ENCODE peak calls at places on chromosome 1, in ten cellular contexts. P is prostate gland, I is SJSA1, O is neural progenitor cell, D is A549, G is mesendoderm, M is testis, V is H9, N is K562, Y is mammary epithelial cell. X is an unnamed sample. For H3K4me1, the result is how much of the 10 kb centered on the place peaks cover.

GRCh38 chr1:171207377-171207776 is 22.3 kb downstream of the FMO2 start:
- DNase-seq in M (no peak), V (no peak), P (no peak), G (no peak), D (no peak), O (no peak), Y (no peak), I (no peak), N (no peak), X (no peak)

GRCh38 chr1:85115933-85116332 is 67.6 kb upstream of the MCOLN3 start:
- DNase-seq in G (no peak), M (no peak), Y (no peak), D (no peak), N (no peak), P (no peak), I (no peak), V (no peak), O (no peak), X (no peak)

GRCh38 chr1:164712131-164713031 is 153.4 kb downstream of the PBX1 start:
- DNase-seq in Y (peak), O (no peak), I (no peak), N (peak), D (no peak), V (no peak), M (peak), G (peak), P (no peak), X (peak)

GRCh38 chr1:63223426-63223825 is 98.9 kb upstream of the FOXD3 start:
- DNase-seq in G (no peak), P (no peak), D (no peak), I (no peak), Y (no peak), M (no peak), N (no peak), O (no peak), V (no peak), X (no peak)

GRCh38 chr1:224739303-224739996 is 123.3 kb downstream of the CNIH3 start:
- DNase-seq in V (no peak), Y (no peak), O (no peak), G (no peak), I (no peak), M (no peak), N (no peak), D (no peak), P (no peak), X (no peak)

GRCh38 chr1:2459757-2460156 is 16.3 kb upstream of the PLCH2 start:
- DNase-seq in N (no peak), O (peak), V (no peak), G (no peak), I (no peak), D (peak), M (peak), P (no peak), Y (no peak), X (peak)

GRCh38 chr1:2625311-2625710 is 7.5 kb downstream of the MMEL1 start:
- DNase-seq in O (no peak), G (no peak), P (no peak), Y (no peak), M (peak), N (no peak), V (no peak), I (no peak), D (no peak), X (no peak)

GRCh38 chr1:214546076-214546475 is 5.3 kb downstream of the PTPN14 start:
- DNase-seq in Y (no peak), D (no peak), O (no peak), G (no peak), I (no peak), N (no peak), V (no peak), P (no peak), M (no peak), X (no peak)

GRCh38 chr1:97630968-97631367 is 289.9 kb downstream of the DPYD start:
- DNase-seq in V (no peak), G (no peak), D (no peak), O (peak), M (peak), N (no peak), P (no peak), Y (no peak), I (no peak), X (peak)

GRCh38 chr1:157287462-157287861 is 149.3 kb upstream of the ETV3 start:
- DNase-seq in P (no peak), Y (no peak), I (no peak), N (no peak), V (peak), D (no peak), G (no peak), M (no peak), O (no peak), X (no peak)

GRCh38 chr1:235160965-235161684 is at the start of gene RBM34:
- DNase-seq in G (peak), I (peak), P (peak), V (peak), O (peak), D (peak), M (peak), Y (peak), N (peak), X (peak)

GRCh38 chr1:183164350-183164749 is 21.7 kb upstream of the LAMC2 start:
- DNase-seq in O (no peak), N (no peak), P (no peak), I (peak), G (peak), V (peak), M (no peak), Y (peak), D (peak), X (peak)

GRCh38 chr1:235866207-235866912 is at the start of gene LYST:
- DNase-seq in G (peak), P (peak), Y (peak), I (peak), D (peak), V (peak), O (peak), M (peak), N (peak), X (peak)

GRCh38 chr1:84208935-84209334 is 64.9 kb downstream of the PRKACB start:
- DNase-seq in D (no peak), I (no peak), M (no peak), N (no peak), V (no peak), P (no peak), Y (peak), O (no peak), G (no peak), X (no peak)

GRCh38 chr1:172068334-172068733 is 227.0 kb downstream of the DNM3 start:
- DNase-seq in V (no peak), O (no peak), P (no peak), G (no peak), D (no peak), I (no peak), Y (no peak), M (no peak), N (no peak), X (no peak)

GRCh38 chr1:160032165-160032827 is 506 bp upstream of the PIGM start:
- DNase-seq in O (peak), Y (peak), V (no peak), P (no peak), D (no peak), M (peak), N (peak), I (peak), G (no peak), X (no peak)

GRCh38 chr1:162627662-162628296 is 4.5 kb upstream of the DDR2 start:
- DNase-seq in Y (no peak), G (peak), N (peak), O (peak), I (peak), D (peak), P (no peak), V (no peak), M (no peak), X (peak)

GRCh38 chr1:208190784-208191183 is 53.4 kb downstream of the PLXNA2 start:
- DNase-seq in O (no peak), N (no peak), Y (no peak), D (no peak), V (no peak), P (no peak), M (no peak), G (no peak), I (no peak), X (no peak)

GRCh38 chr1:109984190-109984455 is 442 bp upstream of the AHCYL1 start:
- DNase-seq in N (no peak), D (peak), G (no peak), O (no peak), Y (no peak), P (no peak), V (no peak), I (no peak), M (no peak), X (no peak)

GRCh38 chr1:15621975-15622374 is 4.7 kb downstream of the DDI2 start:
- DNase-seq in V (no peak), P (no peak), I (no peak), Y (no peak), D (no peak), O (no peak), N (no peak), G (no peak), M (no peak), X (peak)

GRCh38 chr1:85576642-85577420 is 3.7 kb upstream of the CCN1 start:
- DNase-seq in N (peak), I (peak), Y (peak), P (peak), D (peak), O (peak), G (peak), V (peak), M (peak), X (peak)

GRCh38 chr1:37732111-37732780 is 32.7 kb downstream of the EPHA10 start:
- DNase-seq in G (no peak), P (no peak), D (no peak), O (no peak), Y (no peak), M (no peak), N (no peak), V (no peak), I (no peak), X (no peak)

GRCh38 chr1:229653420-229653819 is 27.4 kb downstream of the URB2 start:
- DNase-seq in D (no peak), G (no peak), N (no peak), O (no peak), I (no peak), V (no peak), M (no peak), P (no peak), Y (no peak), X (no peak)

GRCh38 chr1:79617777-79618176 is 611.2 kb upstream of the ADGRL4 start:
- DNase-seq in N (peak), O (no peak), D (no peak), Y (no peak), V (no peak), G (peak), M (no peak), P (no peak), I (no peak), X (no peak)

GRCh38 chr1:82646336-82646735 is 845.6 kb downstream of the ADGRL2 start:
- DNase-seq in P (no peak), M (no peak), N (no peak), O (peak), G (peak), D (no peak), I (no peak), V (no peak), Y (no peak), X (no peak)

GRCh38 chr1:206579747-206580437 is 32.4 kb downstream of the EIF2D start:
- DNase-seq in M (peak), P (no peak), O (no peak), D (no peak), G (no peak), I (no peak), N (no peak), V (no peak), Y (peak), X (no peak)
- H3K4me1 ChIP-seq in M (under half), P (under half), O (under half), D (under half), G (under half), I (under half), N (under half), V (under half), Y (under half), X (under half)

GRCh38 chr1:46489638-46490602 is at the start of gene DMBX1:
- DNase-seq in Y (peak), N (peak), G (peak), M (peak), V (peak), O (peak), D (peak), P (peak), I (peak), X (no peak)
- H3K27ac ChIP-seq in Y (no peak), N (no peak), G (no peak), M (no peak), V (no peak), O (no peak), D (peak), P (no peak), I (no peak), X (no peak)

GRCh38 chr1:207091185-207091906 is 2.7 kb downstream of the C4BPB start:
- DNase-seq in V (no peak), Y (no peak), M (no peak), D (no peak), N (no peak), P (no peak), G (no peak), I (no peak), O (no peak), X (no peak)
- H3K4me1 ChIP-seq in V (under half), Y (under half), M (under half), D (under half), N (under half), P (under half), G (under half), I (under half), O (under half), X (under half)

GRCh38 chr1:41754540-41754939 is 164.2 kb downstream of the HIVEP3 start:
- DNase-seq in Y (no peak), M (no peak), D (no peak), O (no peak), P (no peak), G (no peak), N (no peak), V (no peak), I (no peak), X (no peak)

GRCh38 chr1:41749992-41750745 is 168.6 kb downstream of the HIVEP3 start:
- DNase-seq in G (no peak), Y (no peak), D (no peak), O (no peak), V (no peak), I (no peak), P (no peak), M (no peak), N (no peak), X (no peak)

GRCh38 chr1:41752514-41753170 is 166.1 kb downstream of the HIVEP3 start:
- DNase-seq in D (no peak), V (no peak), P (no peak), G (no peak), M (no peak), Y (no peak), I (no peak), N (no peak), O (no peak), X (no peak)

GRCh38 chr1:41751804-41752513 is 166.8 kb downstream of the HIVEP3 start:
- DNase-seq in N (no peak), G (no peak), P (no peak), O (no peak), Y (no peak), M (no peak), I (no peak), V (no peak), D (no peak), X (no peak)
- H3K27ac ChIP-seq in N (no peak), G (no peak), P (no peak), O (no peak), Y (no peak), M (no peak), I (no peak), V (no peak), D (no peak), X (no peak)

GRCh38 chr1:205312866-205313680 is 8.5 kb downstream of the NUAK2 start:
- DNase-seq in N (no peak), G (peak), D (no peak), V (no peak), O (no peak), Y (no peak), P (no peak), M (no peak), I (no peak), X (no peak)

GRCh38 chr1:205313681-205314308 is 7.8 kb downstream of the NUAK2 start:
- DNase-seq in I (peak), Y (no peak), V (peak), O (peak), M (peak), P (peak), N (no peak), G (peak), D (peak), X (peak)

GRCh38 chr1:205316179-205316578 is 5.4 kb downstream of the NUAK2 start:
- DNase-seq in Y (no peak), P (no peak), M (no peak), D (no peak), N (no peak), O (no peak), I (no peak), G (no peak), V (no peak), X (no peak)

GRCh38 chr1:205317311-205317917 is 4.1 kb downstream of the NUAK2 start:
- DNase-seq in P (peak), Y (peak), G (no peak), O (no peak), M (peak), V (no peak), D (peak), I (no peak), N (no peak), X (peak)

DNA sequence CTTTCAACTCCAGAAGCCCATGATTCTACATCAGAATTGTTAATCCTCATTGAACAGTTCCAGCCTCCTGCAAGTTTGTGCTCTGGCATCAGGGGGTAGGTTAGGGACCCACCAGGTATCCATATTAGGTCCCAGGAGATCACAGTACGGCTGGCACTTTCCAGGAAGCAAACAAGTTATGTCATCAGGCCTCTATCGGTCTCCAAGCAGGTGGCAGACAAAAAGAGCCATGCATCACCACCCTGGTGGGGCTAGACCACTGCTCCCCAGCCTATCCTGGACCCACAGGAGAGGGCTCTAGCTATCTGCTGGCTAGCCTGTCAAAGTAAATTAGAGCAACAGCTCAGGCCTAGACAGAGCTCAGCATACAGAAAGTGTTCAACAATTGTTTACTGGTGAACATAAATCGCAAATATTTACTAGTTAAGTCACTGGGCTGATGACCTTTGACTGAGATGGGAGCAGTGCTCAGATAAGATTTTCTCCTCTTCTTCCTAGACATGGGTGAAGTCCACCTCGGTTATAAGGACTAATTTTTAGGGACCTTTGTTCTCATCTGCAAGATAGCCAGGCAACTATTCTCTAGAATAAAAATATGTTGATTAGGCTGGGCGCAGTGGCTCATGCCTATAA is 6.4 kb downstream of the NUAK2 start:
- DNase-seq in Y (no peak), M (no peak), P (no peak), O (no peak), D (no peak), N (no peak), G (no peak), V (no peak), I (no peak), X (no peak)
- H3K4me1 ChIP-seq in Y (under half), M (under half), P (under half), O (half or more), D (half or more), N (under half), G (under half), V (under half), I (half or more), X (under half)

GRCh38 chr1:202593845-202594244 is 116.4 kb downstream of the SYT2 start:
- DNase-seq in P (peak), I (no peak), G (no peak), V (no peak), M (no peak), N (no peak), D (no peak), O (no peak), Y (peak), X (no peak)
- H3K27ac ChIP-seq in P (peak), I (no peak), G (no peak), V (no peak), M (no peak), N (no peak), D (peak), O (no peak), Y (peak), X (no peak)

GRCh38 chr1:203464743-203465142 is 10.9 kb upstream of the PRELP start:
- DNase-seq in I (no peak), O (no peak), D (no peak), M (no peak), V (no peak), Y (no peak), P (no peak), N (no peak), G (no peak), X (no peak)

GRCh38 chr1:203470240-203470639 is 5.4 kb upstream of the PRELP start:
- DNase-seq in O (no peak), Y (no peak), N (no peak), I (no peak), V (no peak), P (no peak), D (no peak), M (no peak), G (no peak), X (no peak)

GRCh38 chr1:203465943-203466342 is 9.7 kb upstream of the PRELP start:
- DNase-seq in N (no peak), I (no peak), D (no peak), G (no peak), O (peak), P (no peak), M (peak), Y (no peak), V (no peak), X (peak)

GRCh38 chr1:203465146-203465798 is 10.3 kb upstream of the PRELP start:
- DNase-seq in O (no peak), M (peak), P (peak), Y (no peak), G (no peak), I (no peak), D (no peak), V (no peak), N (no peak), X (no peak)

DNA sequence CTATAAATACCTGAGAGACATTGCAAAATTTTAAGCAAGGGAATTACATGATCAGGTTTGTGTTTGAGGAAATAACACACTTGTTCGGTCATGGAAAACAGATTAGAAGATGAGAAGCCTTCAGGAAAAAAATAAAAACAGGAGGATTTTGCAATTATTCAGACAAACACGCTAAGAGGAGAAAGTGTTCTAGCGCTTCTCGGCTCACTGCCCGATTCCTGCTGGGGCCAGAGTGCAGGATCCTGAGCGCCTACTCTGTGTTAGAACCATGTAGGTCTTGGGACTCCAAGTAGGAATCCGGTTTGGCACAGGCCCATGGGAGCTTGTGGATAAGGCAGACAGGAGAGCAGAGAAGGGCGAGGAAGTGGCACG is 8.1 kb upstream of the PRELP start:
- DNase-seq in Y (no peak), D (no peak), G (no peak), I (no peak), V (no peak), M (peak), P (no peak), N (no peak), O (no peak), X (no peak)
- H3K4me1 ChIP-seq in Y (under half), D (under half), G (under half), I (under half), V (under half), M (under half), P (under half), N (under half), O (under half), X (under half)

X was measured in cardiac muscle cell.